ENCODE peak calls at places on chromosomes 2 and 18, in five cellular contexts. X, N, F, U and V are unnamed samples.

GRCh38 chr2:70190086-70190412 is 770 bp downstream of the C2orf42 start:
- DNase-seq in X (no peak), N (no peak), F (no peak), U (no peak), V (no peak)

GRCh38 chr18:11868230-11868629 is 17.0 kb downstream of the CHMP1B start:
- DNase-seq in X (no peak), N (no peak), F (no peak), U (peak), V (no peak)

GRCh38 chr2:111704246-111704645 is 179.7 kb downstream of the ANAPC1 start:
- DNase-seq in X (no peak), N (peak), F (no peak), U (no peak), V (no peak)

GRCh38 chr2:218168016-218168415 is 1.3 kb upstream of the CXCR1 start:
- DNase-seq in X (no peak), N (no peak), F (no peak), U (no peak), V (no peak)

GRCh38 chr2:40734797-40735196 is 282.9 kb upstream of the SLC8A1 start:
- DNase-seq in X (no peak), N (no peak), F (no peak), U (no peak), V (no peak)

GRCh38 chr2:107062599-107063196 is 176.7 kb upstream of the ST6GAL2 start:
- DNase-seq in X (no peak), N (no peak), F (no peak), U (no peak), V (no peak)

GRCh38 chr2:128145651-128146050 is 54.7 kb downstream of the UGGT1 start:
- DNase-seq in X (no peak), N (no peak), F (no peak), U (no peak), V (no peak)

GRCh38 chr18:48009116-48009825 is 78.8 kb upstream of the SMAD2 start:
- DNase-seq in X (no peak), N (no peak), F (no peak), U (no peak), V (peak)

GRCh38 chr2:128457716-128458115 is 139.0 kb upstream of the HS6ST1 start:
- DNase-seq in X (peak), N (no peak), F (no peak), U (no peak), V (no peak)

GRCh38 chr2:65031341-65032015 is 24.7 kb upstream of the CEP68 start:
- DNase-seq in X (peak), N (no peak), F (no peak), U (peak), V (no peak)

GRCh38 chr18:11324510-11324909 is 175.1 kb upstream of the PIEZO2 start:
- DNase-seq in X (no peak), N (no peak), F (no peak), U (no peak), V (no peak)

GRCh38 chr2:165406053-165406628 is 63.4 kb upstream of the CSRNP3 start:
- DNase-seq in X (no peak), N (peak), F (no peak), U (no peak), V (no peak)

GRCh38 chr2:119338826-119339561 is 27.6 kb downstream of the C2orf76 start:
- DNase-seq in X (no peak), N (no peak), F (no peak), U (peak), V (no peak)

GRCh38 chr2:233643128-233643527 is 6.9 kb downstream of the UGT1A10 start:
- DNase-seq in X (no peak), N (peak), F (no peak), U (peak), V (no peak)

GRCh38 chr2:172323256-172323655 is 104.1 kb upstream of the ITGA6 start:
- DNase-seq in X (no peak), N (no peak), F (no peak), U (no peak), V (no peak)

GRCh38 chr2:111662771-111663470 is 221.1 kb downstream of the ANAPC1 start:
- DNase-seq in X (no peak), N (peak), F (no peak), U (no peak), V (no peak)

GRCh38 chr2:163692611-163693482 is 43.0 kb downstream of the FIGN start:
- DNase-seq in X (no peak), N (no peak), F (no peak), U (no peak), V (no peak)

GRCh38 chr2:101223814-101224231 is 28.9 kb upstream of the CNOT11 start:
- DNase-seq in X (no peak), N (no peak), F (no peak), U (peak), V (no peak)

GRCh38 chr2:191436368-191437055 is 191.3 kb downstream of the MYO1B start:
- DNase-seq in X (no peak), N (no peak), F (no peak), U (no peak), V (no peak)

GRCh38 chr2:71379086-71379485 is 47.5 kb downstream of the ZNF638 start:
- DNase-seq in X (no peak), N (no peak), F (no peak), U (no peak), V (no peak)

GRCh38 chr2:218406949-218407703 is 7.5 kb downstream of the CTDSP1 start:
- DNase-seq in X (peak), N (no peak), F (peak), U (no peak), V (peak)

GRCh38 chr18:23281626-23282436 is 146.5 kb downstream of the CABLES1 start:
- DNase-seq in X (no peak), N (peak), F (no peak), U (no peak), V (peak)

GRCh38 chr2:71813801-71814470 is 333.7 kb downstream of the CYP26B1 start:
- DNase-seq in X (no peak), N (no peak), F (no peak), U (no peak), V (no peak)

GRCh38 chr2:225114924-225115323 is 72.7 kb upstream of the DOCK10 start:
- DNase-seq in X (no peak), N (no peak), F (no peak), U (no peak), V (no peak)

GRCh38 chr2:160292225-160292624 is 92.2 kb upstream of the ITGB6 start:
- DNase-seq in X (no peak), N (no peak), F (no peak), U (no peak), V (no peak)

GRCh38 chr18:78378983-78379382 is 600.6 kb upstream of the SALL3 start:
- DNase-seq in X (no peak), N (no peak), F (no peak), U (no peak), V (no peak)

GRCh38 chr2:11590193-11590592 is 56.3 kb downstream of the GREB1 start:
- DNase-seq in X (no peak), N (no peak), F (no peak), U (no peak), V (no peak)

GRCh38 chr18:13435596-13436333 is 217.2 kb downstream of the LDLRAD4 start:
- DNase-seq in X (no peak), N (peak), F (no peak), U (no peak), V (peak)

GRCh38 chr2:216918088-216918680 is 58.3 kb upstream of the TNP1 start:
- DNase-seq in X (no peak), N (peak), F (no peak), U (no peak), V (no peak)

GRCh38 chr2:36416370-36417165 is 61.0 kb downstream of the CRIM1 start:
- DNase-seq in X (no peak), N (no peak), F (no peak), U (no peak), V (no peak)

GRCh38 chr2:42792087-42792582 is 248 bp downstream of the HAAO start:
- DNase-seq in X (no peak), N (no peak), F (no peak), U (no peak), V (no peak)

GRCh38 chr2:68643011-68643873 is at the start of gene PROKR1:
- DNase-seq in X (peak), N (peak), F (peak), U (no peak), V (no peak)

GRCh38 chr2:68643874-68644485 is 601 bp downstream of the PROKR1 start:
- DNase-seq in X (no peak), N (no peak), F (no peak), U (no peak), V (no peak)

GRCh38 chr2:68645523-68645922 is 2.1 kb downstream of the PROKR1 start:
- DNase-seq in X (no peak), N (no peak), F (no peak), U (no peak), V (no peak)

GRCh38 chr2:68650645-68651044 is 7.3 kb downstream of the PROKR1 start:
- DNase-seq in X (no peak), N (no peak), F (no peak), U (no peak), V (no peak)

DNA sequence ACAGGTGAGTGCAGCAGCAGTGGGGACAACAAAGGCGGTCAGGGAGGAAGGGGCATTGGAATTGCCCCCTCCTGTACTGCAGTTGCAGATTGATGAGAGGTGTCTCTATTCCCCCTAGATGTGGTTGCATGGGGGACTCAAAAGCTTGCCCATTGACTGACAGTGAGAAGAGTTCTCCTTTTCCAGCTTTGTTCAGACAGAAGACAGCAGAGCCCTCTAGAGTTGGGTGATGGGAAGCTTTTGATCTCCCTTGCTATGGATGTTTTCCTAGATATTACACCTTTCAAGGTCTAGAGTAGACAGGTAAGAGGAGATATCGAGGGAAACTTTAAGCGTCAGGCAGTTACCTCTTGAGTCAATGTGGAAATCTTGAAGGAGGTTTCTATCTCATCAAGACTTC is 2.9 kb downstream of the PROKR1 start:
- DNase-seq in X (no peak), N (no peak), F (no peak), U (peak), V (no peak)
- TF ChIP-seq CTCF in X (no peak), N (no peak), F (no peak), U (peak), V (no peak)

GRCh38 chr2:9477914-9478313 is 3.6 kb downstream of the IAH1 start:
- DNase-seq in X (no peak), N (no peak), F (no peak), U (no peak), V (no peak)

GRCh38 chr2:9474361-9475117 is at the start of gene IAH1:
- DNase-seq in X (peak), N (peak), F (peak), U (no peak), V (no peak)

GRCh38 chr2:9473308-9473984 is 905 bp upstream of the IAH1 start:
- DNase-seq in X (peak), N (no peak), F (no peak), U (no peak), V (no peak)

GRCh38 chr2:9471212-9471611 is 3.1 kb upstream of the IAH1 start:
- DNase-seq in X (no peak), N (no peak), F (no peak), U (no peak), V (no peak)

GRCh38 chr2:9473985-9474360 is 378 bp upstream of the IAH1 start:
- DNase-seq in X (peak), N (no peak), F (peak), U (no peak), V (peak)
- H3K27ac ChIP-seq in X (peak), N (no peak), F (peak), U (no peak), V (peak)

GRCh38 chr2:126864861-126865260 is 33.8 kb upstream of the TEX51 start:
- DNase-seq in X (no peak), N (no peak), F (no peak), U (peak), V (no peak)
- TF ChIP-seq CTCF in X (no peak), N (peak), F (no peak), U (peak), V (no peak)

GRCh38 chr2:221895366-221896121 is 323.4 kb upstream of the EPHA4 start:
- DNase-seq in X (no peak), N (no peak), F (no peak), U (no peak), V (no peak)
- H3K27ac ChIP-seq in X (no peak), N (no peak), F (no peak), U (no peak), V (no peak)